ENCODE peak calls at places on chromosomes 12 and 14, in seven cellular contexts. One of them, this sample, is unnamed.

GRCh38 chr14:101721951-101722661 is 39.4 kb upstream of the PPP2R5C start:
- DNase-seq in cardiac fibroblast: no peak
- DNase-seq in tibial nerve: no peak
- DNase-seq in cardiac muscle cell: peak; percentile 40
- DNase-seq in NCI-H2081: no peak
- DNase-seq in stimulated activated naive CD4-positive, alpha-beta T cell: peak; percentile 93
- DNase-seq in OCI-LY7: no peak
- DNase-seq in this sample: no peak

GRCh38 chr12:56151672-56152131 is 685 bp upstream of the MYL6B start:
- DNase-seq in NCI-H2081: peak; percentile 69
- DNase-seq in tibial nerve: peak; percentile 25
- DNase-seq in cardiac muscle cell: no peak
- DNase-seq in OCI-LY7: peak; percentile 83
- DNase-seq in cardiac fibroblast: no peak
- DNase-seq in stimulated activated naive CD4-positive, alpha-beta T cell: peak; percentile 74
- DNase-seq in this sample: peak; percentile 39

GRCh38 chr12:6201199-6201608 is 1.0 kb downstream of the CD9 start:
- DNase-seq in NCI-H2081: no peak
- DNase-seq in cardiac muscle cell: no peak
- DNase-seq in cardiac fibroblast: no peak
- DNase-seq in tibial nerve: no peak
- DNase-seq in OCI-LY7: no peak
- DNase-seq in stimulated activated naive CD4-positive, alpha-beta T cell: no peak
- DNase-seq in this sample: no peak

GRCh38 chr12:101761347-101761746 is 22.1 kb upstream of the SYCP3 start:
- DNase-seq in tibial nerve: no peak
- DNase-seq in stimulated activated naive CD4-positive, alpha-beta T cell: no peak
- DNase-seq in cardiac fibroblast: no peak
- DNase-seq in NCI-H2081: no peak
- DNase-seq in OCI-LY7: no peak
- DNase-seq in cardiac muscle cell: peak; percentile 16
- DNase-seq in this sample: no peak

GRCh38 chr12:63846249-63846967 is 1.9 kb downstream of the SRGAP1 start:
- DNase-seq in NCI-H2081: peak; percentile 68
- DNase-seq in stimulated activated naive CD4-positive, alpha-beta T cell: no peak
- DNase-seq in cardiac muscle cell: no peak
- DNase-seq in cardiac fibroblast: no peak
- DNase-seq in tibial nerve: no peak
- DNase-seq in OCI-LY7: no peak
- DNase-seq in this sample: no peak

GRCh38 chr12:92745874-92746553 is 43.2 kb downstream of the PLEKHG7 start:
- DNase-seq in cardiac fibroblast: peak; percentile 97
- DNase-seq in NCI-H2081: peak; percentile 10
- DNase-seq in cardiac muscle cell: peak; percentile 95
- DNase-seq in tibial nerve: peak; percentile 70
- DNase-seq in stimulated activated naive CD4-positive, alpha-beta T cell: no peak
- DNase-seq in OCI-LY7: no peak
- DNase-seq in this sample: peak; percentile 50

GRCh38 chr12:4285070-4285469 is 11.5 kb downstream of the CCND2 start:
- DNase-seq in stimulated activated naive CD4-positive, alpha-beta T cell: no peak
- DNase-seq in NCI-H2081: no peak
- DNase-seq in cardiac fibroblast: no peak
- DNase-seq in OCI-LY7: no peak
- DNase-seq in cardiac muscle cell: no peak
- DNase-seq in tibial nerve: no peak
- DNase-seq in this sample: no peak

GRCh38 chr12:108254030-108254429 is 85.1 kb downstream of the CMKLR1 start:
- DNase-seq in OCI-LY7: no peak
- DNase-seq in NCI-H2081: no peak
- DNase-seq in stimulated activated naive CD4-positive, alpha-beta T cell: no peak
- DNase-seq in tibial nerve: no peak
- DNase-seq in cardiac muscle cell: no peak
- DNase-seq in cardiac fibroblast: no peak
- DNase-seq in this sample: no peak

GRCh38 chr14:86221000-86221399 is 691.1 kb downstream of the FLRT2 start:
- DNase-seq in stimulated activated naive CD4-positive, alpha-beta T cell: no peak
- DNase-seq in tibial nerve: no peak
- DNase-seq in cardiac fibroblast: peak; percentile 0
- DNase-seq in OCI-LY7: no peak
- DNase-seq in NCI-H2081: no peak
- DNase-seq in cardiac muscle cell: no peak
- DNase-seq in this sample: no peak

GRCh38 chr12:53845932-53846331 is 92.7 kb upstream of the HOXC13 start:
- DNase-seq in cardiac muscle cell: no peak
- DNase-seq in stimulated activated naive CD4-positive, alpha-beta T cell: no peak
- DNase-seq in cardiac fibroblast: no peak
- DNase-seq in NCI-H2081: no peak
- DNase-seq in tibial nerve: no peak
- DNase-seq in OCI-LY7: no peak
- DNase-seq in this sample: no peak

GRCh38 chr12:82505150-82505549 is 146.8 kb downstream of the METTL25 start:
- DNase-seq in tibial nerve: no peak
- DNase-seq in stimulated activated naive CD4-positive, alpha-beta T cell: no peak
- DNase-seq in cardiac fibroblast: no peak
- DNase-seq in cardiac muscle cell: no peak
- DNase-seq in OCI-LY7: no peak
- DNase-seq in NCI-H2081: no peak
- DNase-seq in this sample: no peak

GRCh38 chr12:99627459-99627858 is 20.1 kb upstream of the GARIN6 start:
- DNase-seq in NCI-H2081: no peak
- DNase-seq in cardiac muscle cell: no peak
- DNase-seq in OCI-LY7: no peak
- DNase-seq in stimulated activated naive CD4-positive, alpha-beta T cell: no peak
- DNase-seq in cardiac fibroblast: no peak
- DNase-seq in tibial nerve: no peak
- DNase-seq in this sample: no peak

GRCh38 chr14:53996041-53996440 is 39.4 kb upstream of the BMP4 start:
- DNase-seq in tibial nerve: no peak
- DNase-seq in cardiac fibroblast: no peak
- DNase-seq in NCI-H2081: no peak
- DNase-seq in stimulated activated naive CD4-positive, alpha-beta T cell: no peak
- DNase-seq in OCI-LY7: no peak
- DNase-seq in cardiac muscle cell: no peak
- DNase-seq in this sample: no peak

GRCh38 chr14:64762044-64763034 is 58.1 kb downstream of the PLEKHG3 start:
- DNase-seq in NCI-H2081: peak; percentile 88
- DNase-seq in OCI-LY7: no peak
- DNase-seq in cardiac fibroblast: peak; percentile 98
- DNase-seq in stimulated activated naive CD4-positive, alpha-beta T cell: no peak
- DNase-seq in cardiac muscle cell: peak; percentile 97
- DNase-seq in tibial nerve: peak; percentile 63
- DNase-seq in this sample: peak; percentile 61

GRCh38 chr14:64089920-64090319 is 204.3 kb downstream of the ESR2 start:
- DNase-seq in cardiac fibroblast: no peak
- DNase-seq in OCI-LY7: no peak
- DNase-seq in cardiac muscle cell: no peak
- DNase-seq in NCI-H2081: peak; percentile 39
- DNase-seq in tibial nerve: no peak
- DNase-seq in stimulated activated naive CD4-positive, alpha-beta T cell: no peak
- DNase-seq in this sample: no peak

GRCh38 chr14:28515571-28515970 is 251.0 kb upstream of the FOXG1 start:
- DNase-seq in cardiac muscle cell: peak; percentile 81
- DNase-seq in cardiac fibroblast: peak; percentile 67
- DNase-seq in OCI-LY7: no peak
- DNase-seq in tibial nerve: no peak
- DNase-seq in NCI-H2081: no peak
- DNase-seq in stimulated activated naive CD4-positive, alpha-beta T cell: no peak
- DNase-seq in this sample: no peak